ENCODE peak calls at places on chromosomes 12 and 14, in seven cellular contexts. Z is endothelial cell, U is fibroblast of lung, T is WTC11, P is esophagus squamous epithelium, R is foreskin keratinocyte, A is neural progenitor cell. G is an unnamed sample.

GRCh38 chr14:20327005-20327869 is 5.8 kb downstream of the CCNB1IP1 start:
- DNase-seq in P (no peak), A (peak), Z (peak), T (no peak), R (peak), U (peak), G (no peak)

GRCh38 chr14:65958664-65959562 is 527.3 kb upstream of the CCDC196 start:
- DNase-seq in Z (no peak), T (no peak), U (peak), R (peak), P (no peak), A (peak), G (no peak)

GRCh38 chr12:7143564-7143963 is 13.4 kb downstream of the CLSTN3 start:
- DNase-seq in A (no peak), Z (no peak), P (no peak), T (no peak), R (no peak), U (no peak), G (no peak)

GRCh38 chr12:126681676-126682075 is 1585.3 kb upstream of the TMEM132C start:
- DNase-seq in R (no peak), U (no peak), A (peak), P (no peak), T (no peak), Z (no peak), G (no peak)

GRCh38 chr14:98181768-98182167 is 1090.2 kb downstream of the BCL11B start:
- DNase-seq in T (no peak), A (no peak), Z (no peak), U (no peak), P (no peak), R (no peak), G (no peak)

GRCh38 chr12:57089259-57090245 is 638 bp downstream of the NAB2 start:
- DNase-seq in A (peak), R (peak), P (no peak), T (peak), U (peak), Z (peak), G (no peak)

GRCh38 chr14:77033622-77034521 is 5.4 kb upstream of the IRF2BPL start:
- DNase-seq in U (peak), P (no peak), T (peak), A (peak), R (peak), Z (peak), G (peak)

GRCh38 chr14:75053396-75054289 is 2.4 kb upstream of the MLH3 start:
- DNase-seq in Z (no peak), R (no peak), T (no peak), U (no peak), A (no peak), P (no peak), G (no peak)

GRCh38 chr12:96811083-96811482 is 96.0 kb upstream of the NEDD1 start:
- DNase-seq in T (no peak), U (peak), R (peak), P (no peak), Z (no peak), A (no peak), G (no peak)

GRCh38 chr14:29271669-29272068 is 505.1 kb downstream of the FOXG1 start:
- DNase-seq in R (no peak), P (no peak), U (no peak), T (no peak), A (no peak), Z (no peak), G (no peak)

GRCh38 chr14:23018107-23018506 is 8.2 kb upstream of the C14orf93 start:
- DNase-seq in P (no peak), A (no peak), R (no peak), T (no peak), U (no peak), Z (no peak), G (no peak)

GRCh38 chr12:2284857-2285256 is 232.1 kb downstream of the CACNA1C start:
- DNase-seq in T (peak), P (no peak), A (peak), Z (peak), U (peak), R (no peak), G (peak)

GRCh38 chr14:92093320-92093719 is 13.1 kb downstream of the ATXN3 start:
- DNase-seq in Z (no peak), P (no peak), R (no peak), T (no peak), U (no peak), A (peak), G (no peak)

GRCh38 chr14:81303258-81303935 is 82.6 kb upstream of the GTF2A1 start:
- DNase-seq in Z (no peak), R (peak), P (no peak), A (no peak), U (no peak), T (no peak), G (peak)

GRCh38 chr12:58537278-58537677 is 383.0 kb downstream of the LRIG3 start:
- DNase-seq in P (no peak), U (peak), T (no peak), Z (no peak), A (no peak), R (peak), G (no peak)

GRCh38 chr12:132869551-132869950 is 17.9 kb downstream of the CHFR start:
- DNase-seq in R (no peak), T (no peak), Z (no peak), P (no peak), U (no peak), A (no peak), G (no peak)

GRCh38 chr12:57489157-57489641 is 1.3 kb downstream of the MARS1 start:
- DNase-seq in P (no peak), Z (no peak), R (no peak), T (no peak), A (no peak), U (no peak), G (no peak)

GRCh38 chr14:67515386-67516079 is 17.6 kb upstream of the PLEKHH1 start:
- DNase-seq in T (peak), Z (no peak), P (no peak), R (no peak), U (no peak), A (no peak), G (no peak)

GRCh38 chr12:117028254-117028653 is 71.0 kb downstream of the TESC start:
- DNase-seq in T (no peak), Z (no peak), A (no peak), U (no peak), R (no peak), P (no peak), G (no peak)

DNA sequence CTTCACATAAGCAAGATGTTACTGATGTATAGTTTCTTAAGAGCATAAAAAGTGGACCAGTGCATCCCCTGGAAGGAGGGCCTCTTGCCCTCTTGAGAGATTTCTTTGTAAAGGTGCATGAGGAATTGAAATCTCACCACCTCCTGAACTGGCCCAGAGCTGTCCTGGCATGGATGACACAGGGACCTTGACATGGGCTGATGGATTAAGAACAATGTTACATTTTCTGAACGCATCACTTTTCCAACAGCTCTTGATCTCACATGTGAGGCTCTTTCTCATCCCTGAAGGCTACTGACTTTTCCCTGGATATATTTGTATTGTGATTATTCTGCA is 360.4 kb downstream of the RGS6 start:
- DNase-seq in T (no peak), R (no peak), Z (no peak), U (no peak), A (no peak), P (no peak), G (no peak)
- TF ChIP-seq CTCF in T (peak), R (no peak), Z (peak), U (no peak), A (no peak), P (no peak), G (peak)

GRCh38 chr14:36302823-36303222 is 17.6 kb downstream of the MBIP start:
- DNase-seq in T (no peak), U (no peak), Z (no peak), R (no peak), A (no peak), P (no peak), G (no peak)
- TF ChIP-seq CTCF in T (no peak), U (no peak), Z (no peak), R (no peak), A (no peak), P (no peak), G (no peak)

GRCh38 chr12:114131824-114132223 is 165.7 kb upstream of the RBM19 start:
- DNase-seq in P (no peak), T (peak), A (no peak), R (no peak), Z (no peak), U (no peak), G (no peak)
- TF ChIP-seq CTCF in P (no peak), T (no peak), A (peak), R (no peak), Z (no peak), U (no peak), G (no peak)

GRCh38 chr14:104075530-104076151 is 9.9 kb upstream of the ASPG start:
- DNase-seq in T (no peak), Z (peak), R (no peak), A (no peak), U (peak), P (no peak), G (no peak)
- TF ChIP-seq CTCF in T (no peak), Z (no peak), R (peak), A (peak), U (peak), P (peak), G (peak)